ENCODE peak calls at places on chromosome 6, in seven cellular contexts. One of them, this sample, is unnamed.

GRCh38 chr6:25027221-25027916 is 91.6 kb upstream of the RIPOR2 start:
- DNase-seq in GM12892: peak; percentile 76
- DNase-seq in CD4-positive, CD25-positive, alpha-beta regulatory T cell: peak; percentile 90
- DNase-seq in NCI-H510A: no peak
- DNase-seq in left ventricle myocardium inferior: no peak
- DNase-seq in COR-L47: no peak
- DNase-seq in EL: no peak
- DNase-seq in this sample: peak; percentile 80

GRCh38 chr6:19749722-19750121 is 87.4 kb upstream of the ID4 start:
- DNase-seq in EL: no peak
- DNase-seq in CD4-positive, CD25-positive, alpha-beta regulatory T cell: no peak
- DNase-seq in GM12892: no peak
- DNase-seq in left ventricle myocardium inferior: no peak
- DNase-seq in COR-L47: no peak
- DNase-seq in NCI-H510A: no peak
- DNase-seq in this sample: no peak

GRCh38 chr6:167726043-167726442 is 100.7 kb upstream of the AFDN start:
- DNase-seq in GM12892: no peak
- DNase-seq in CD4-positive, CD25-positive, alpha-beta regulatory T cell: no peak
- DNase-seq in left ventricle myocardium inferior: no peak
- DNase-seq in NCI-H510A: no peak
- DNase-seq in COR-L47: no peak
- DNase-seq in EL: no peak
- DNase-seq in this sample: no peak

GRCh38 chr6:71887006-71887743 is 825 bp downstream of the RIMS1 start:
- DNase-seq in left ventricle myocardium inferior: no peak
- DNase-seq in COR-L47: no peak
- DNase-seq in NCI-H510A: no peak
- DNase-seq in CD4-positive, CD25-positive, alpha-beta regulatory T cell: no peak
- DNase-seq in GM12892: peak; percentile 5
- DNase-seq in EL: no peak
- DNase-seq in this sample: no peak

GRCh38 chr6:11592289-11592906 is 54.8 kb downstream of the TMEM170B start:
- DNase-seq in CD4-positive, CD25-positive, alpha-beta regulatory T cell: no peak
- DNase-seq in COR-L47: no peak
- DNase-seq in NCI-H510A: no peak
- DNase-seq in left ventricle myocardium inferior: no peak
- DNase-seq in GM12892: no peak
- DNase-seq in EL: peak; percentile 61
- DNase-seq in this sample: no peak

GRCh38 chr6:27517928-27518787 is 45.3 kb upstream of the ZNF184 start:
- DNase-seq in CD4-positive, CD25-positive, alpha-beta regulatory T cell: no peak
- DNase-seq in left ventricle myocardium inferior: no peak
- DNase-seq in EL: no peak
- DNase-seq in COR-L47: no peak
- DNase-seq in NCI-H510A: no peak
- DNase-seq in GM12892: no peak
- DNase-seq in this sample: no peak

GRCh38 chr6:144331610-144332009 is 46.5 kb downstream of the UTRN start:
- DNase-seq in CD4-positive, CD25-positive, alpha-beta regulatory T cell: no peak
- DNase-seq in COR-L47: no peak
- DNase-seq in EL: peak; percentile 85
- DNase-seq in NCI-H510A: no peak
- DNase-seq in left ventricle myocardium inferior: no peak
- DNase-seq in GM12892: no peak
- DNase-seq in this sample: no peak

GRCh38 chr6:159823953-159824352 is 23.9 kb downstream of the PNLDC1 start:
- DNase-seq in COR-L47: no peak
- DNase-seq in EL: no peak
- DNase-seq in NCI-H510A: no peak
- DNase-seq in GM12892: no peak
- DNase-seq in left ventricle myocardium inferior: no peak
- DNase-seq in CD4-positive, CD25-positive, alpha-beta regulatory T cell: no peak
- DNase-seq in this sample: no peak

GRCh38 chr6:40545954-40546353 is 41.2 kb downstream of the LRFN2 start:
- DNase-seq in COR-L47: no peak
- DNase-seq in GM12892: no peak
- DNase-seq in EL: no peak
- DNase-seq in left ventricle myocardium inferior: no peak
- DNase-seq in NCI-H510A: no peak
- DNase-seq in CD4-positive, CD25-positive, alpha-beta regulatory T cell: no peak
- DNase-seq in this sample: no peak

GRCh38 chr6:157840261-157840660 is 17.2 kb downstream of the SNX9 start:
- DNase-seq in NCI-H510A: no peak
- DNase-seq in COR-L47: no peak
- DNase-seq in left ventricle myocardium inferior: no peak
- DNase-seq in EL: no peak
- DNase-seq in CD4-positive, CD25-positive, alpha-beta regulatory T cell: no peak
- DNase-seq in GM12892: no peak
- DNase-seq in this sample: no peak

GRCh38 chr6:52115891-52116604 is 28.6 kb upstream of the PKHD1 start:
- DNase-seq in CD4-positive, CD25-positive, alpha-beta regulatory T cell: no peak
- DNase-seq in GM12892: no peak
- DNase-seq in left ventricle myocardium inferior: no peak
- DNase-seq in COR-L47: no peak
- DNase-seq in NCI-H510A: no peak
- DNase-seq in EL: no peak
- DNase-seq in this sample: no peak

GRCh38 chr6:119661078-119661477 is 311.5 kb upstream of the MAN1A1 start:
- DNase-seq in left ventricle myocardium inferior: no peak
- DNase-seq in COR-L47: no peak
- DNase-seq in NCI-H510A: no peak
- DNase-seq in EL: no peak
- DNase-seq in GM12892: no peak
- DNase-seq in CD4-positive, CD25-positive, alpha-beta regulatory T cell: no peak
- DNase-seq in this sample: no peak

GRCh38 chr6:25896252-25896651 is 22.2 kb upstream of the SLC17A3 start:
- DNase-seq in COR-L47: no peak
- DNase-seq in left ventricle myocardium inferior: no peak
- DNase-seq in EL: no peak
- DNase-seq in NCI-H510A: no peak
- DNase-seq in GM12892: no peak
- DNase-seq in CD4-positive, CD25-positive, alpha-beta regulatory T cell: no peak
- DNase-seq in this sample: no peak

GRCh38 chr6:156634048-156634447 is 143.1 kb upstream of the ARID1B start:
- DNase-seq in NCI-H510A: no peak
- DNase-seq in CD4-positive, CD25-positive, alpha-beta regulatory T cell: peak; percentile 45
- DNase-seq in EL: no peak
- DNase-seq in GM12892: no peak
- DNase-seq in COR-L47: no peak
- DNase-seq in left ventricle myocardium inferior: no peak
- DNase-seq in this sample: no peak

GRCh38 chr6:108565893-108566292 is 5.2 kb downstream of the FOXO3 start:
- DNase-seq in GM12892: no peak
- DNase-seq in left ventricle myocardium inferior: no peak
- DNase-seq in EL: peak; percentile 87
- DNase-seq in NCI-H510A: no peak
- DNase-seq in COR-L47: no peak
- DNase-seq in CD4-positive, CD25-positive, alpha-beta regulatory T cell: peak; percentile 16
- DNase-seq in this sample: peak; percentile 38

GRCh38 chr6:28922841-28923317 is 906 bp downstream of the TRIM27 start:
- DNase-seq in EL: peak; percentile 53
- DNase-seq in NCI-H510A: no peak
- DNase-seq in GM12892: no peak
- DNase-seq in left ventricle myocardium inferior: peak; percentile 47
- DNase-seq in CD4-positive, CD25-positive, alpha-beta regulatory T cell: peak; percentile 67
- DNase-seq in COR-L47: peak; percentile 35
- DNase-seq in this sample: no peak

GRCh38 chr6:132298344-132298949 is 102.8 kb downstream of the MOXD1 start:
- DNase-seq in COR-L47: peak; percentile 7
- DNase-seq in CD4-positive, CD25-positive, alpha-beta regulatory T cell: peak; percentile 48
- DNase-seq in NCI-H510A: no peak
- DNase-seq in EL: peak; percentile 46
- DNase-seq in GM12892: no peak
- DNase-seq in left ventricle myocardium inferior: no peak
- DNase-seq in this sample: no peak

GRCh38 chr6:143000771-143001170 is 55.8 kb upstream of the HIVEP2 start:
- DNase-seq in EL: no peak
- DNase-seq in CD4-positive, CD25-positive, alpha-beta regulatory T cell: no peak
- DNase-seq in COR-L47: no peak
- DNase-seq in left ventricle myocardium inferior: no peak
- DNase-seq in NCI-H510A: no peak
- DNase-seq in GM12892: no peak
- DNase-seq in this sample: no peak

GRCh38 chr6:100099189-100100074 is 105.4 kb upstream of the MCHR2 start:
- DNase-seq in EL: peak; percentile 43
- DNase-seq in NCI-H510A: no peak
- DNase-seq in left ventricle myocardium inferior: no peak
- DNase-seq in COR-L47: peak; percentile 26
- DNase-seq in GM12892: no peak
- DNase-seq in CD4-positive, CD25-positive, alpha-beta regulatory T cell: peak; percentile 24
- DNase-seq in this sample: no peak

GRCh38 chr6:168433898-168434297 is 7.1 kb upstream of the SMOC2 start:
- DNase-seq in left ventricle myocardium inferior: no peak
- DNase-seq in COR-L47: no peak
- DNase-seq in CD4-positive, CD25-positive, alpha-beta regulatory T cell: no peak
- DNase-seq in NCI-H510A: no peak
- DNase-seq in GM12892: no peak
- DNase-seq in EL: no peak
- DNase-seq in this sample: no peak

GRCh38 chr6:23174781-23175361 is 605.5 kb downstream of the HDGFL1 start:
- DNase-seq in EL: peak; percentile 93
- DNase-seq in NCI-H510A: no peak
- DNase-seq in CD4-positive, CD25-positive, alpha-beta regulatory T cell: no peak
- DNase-seq in COR-L47: no peak
- DNase-seq in GM12892: no peak
- DNase-seq in left ventricle myocardium inferior: no peak
- DNase-seq in this sample: no peak

GRCh38 chr6:15090145-15090579 is 155.7 kb upstream of the JARID2 start:
- DNase-seq in COR-L47: no peak
- DNase-seq in GM12892: no peak
- DNase-seq in NCI-H510A: peak; percentile 58
- DNase-seq in CD4-positive, CD25-positive, alpha-beta regulatory T cell: no peak
- DNase-seq in left ventricle myocardium inferior: no peak
- DNase-seq in EL: no peak
- DNase-seq in this sample: no peak

GRCh38 chr6:113347420-113347819 is 509.7 kb upstream of the MARCKS start:
- DNase-seq in CD4-positive, CD25-positive, alpha-beta regulatory T cell: no peak
- DNase-seq in EL: peak; percentile 75
- DNase-seq in left ventricle myocardium inferior: no peak
- DNase-seq in GM12892: no peak
- DNase-seq in COR-L47: no peak
- DNase-seq in NCI-H510A: no peak
- DNase-seq in this sample: no peak

GRCh38 chr6:72950114-72950860 is 275.0 kb downstream of the KHDC1L start:
- DNase-seq in NCI-H510A: no peak
- DNase-seq in EL: peak; percentile 88
- DNase-seq in GM12892: no peak
- DNase-seq in left ventricle myocardium inferior: no peak
- DNase-seq in COR-L47: no peak
- DNase-seq in CD4-positive, CD25-positive, alpha-beta regulatory T cell: no peak
- DNase-seq in this sample: no peak

GRCh38 chr6:136846046-136846445 is 23.7 kb downstream of the PEX7 start:
- DNase-seq in CD4-positive, CD25-positive, alpha-beta regulatory T cell: peak; percentile 72
- DNase-seq in COR-L47: peak; percentile 15
- DNase-seq in EL: peak; percentile 52
- DNase-seq in left ventricle myocardium inferior: no peak
- DNase-seq in GM12892: peak; percentile 12
- DNase-seq in NCI-H510A: no peak
- DNase-seq in this sample: peak; percentile 32

This sample was measured in immature natural killer cell.